ENCODE peak calls at places on chromosomes 13 and 19, in six cellular contexts. One of them, this sample, is unnamed.

GRCh38 chr13:77565635-77566034 is 30.1 kb downstream of the SCEL start:
- DNase-seq in fibroblast of mammary gland: peak
- DNase-seq in cardiac muscle cell: peak
- DNase-seq in ascending aorta: no peak
- DNase-seq in neural progenitor cell: peak
- DNase-seq in pancreas: no peak
- DNase-seq in this sample: no peak

GRCh38 chr19:38932425-38933179 is 1.9 kb downstream of the MRPS12 start:
- DNase-seq in cardiac muscle cell: peak
- DNase-seq in pancreas: peak
- DNase-seq in ascending aorta: no peak
- DNase-seq in fibroblast of mammary gland: peak
- DNase-seq in neural progenitor cell: peak
- DNase-seq in this sample: no peak

GRCh38 chr13:98143601-98144500 is 957 bp downstream of the FARP1 start:
- DNase-seq in fibroblast of mammary gland: peak
- DNase-seq in pancreas: peak
- DNase-seq in cardiac muscle cell: peak
- DNase-seq in neural progenitor cell: peak
- DNase-seq in ascending aorta: no peak
- DNase-seq in this sample: no peak

GRCh38 chr13:87855553-87855952 is 184.4 kb downstream of the SLITRK5 start:
- DNase-seq in ascending aorta: no peak
- DNase-seq in pancreas: no peak
- DNase-seq in cardiac muscle cell: no peak
- DNase-seq in neural progenitor cell: no peak
- DNase-seq in fibroblast of mammary gland: no peak
- DNase-seq in this sample: no peak

GRCh38 chr19:2867025-2867991 is at the start of gene ZNF556:
- DNase-seq in ascending aorta: no peak
- DNase-seq in fibroblast of mammary gland: peak
- DNase-seq in pancreas: no peak
- DNase-seq in cardiac muscle cell: no peak
- DNase-seq in neural progenitor cell: no peak
- DNase-seq in this sample: peak

GRCh38 chr19:13350072-13350471 is 156.2 kb downstream of the CACNA1A start:
- DNase-seq in cardiac muscle cell: no peak
- DNase-seq in neural progenitor cell: no peak
- DNase-seq in ascending aorta: no peak
- DNase-seq in fibroblast of mammary gland: no peak
- DNase-seq in pancreas: no peak
- DNase-seq in this sample: no peak

GRCh38 chr13:50801087-50801931 is 42.2 kb downstream of the DLEU7 start:
- DNase-seq in cardiac muscle cell: peak
- DNase-seq in neural progenitor cell: peak
- DNase-seq in pancreas: peak
- DNase-seq in fibroblast of mammary gland: peak
- DNase-seq in ascending aorta: no peak
- DNase-seq in this sample: peak

GRCh38 chr19:47086280-47086679 is 27.3 kb downstream of the ZC3H4 start:
- DNase-seq in neural progenitor cell: no peak
- DNase-seq in fibroblast of mammary gland: no peak
- DNase-seq in ascending aorta: no peak
- DNase-seq in pancreas: no peak
- DNase-seq in cardiac muscle cell: no peak
- DNase-seq in this sample: no peak

GRCh38 chr19:42280761-42281174 is 11.7 kb downstream of the CIC start:
- DNase-seq in pancreas: peak
- DNase-seq in fibroblast of mammary gland: peak
- DNase-seq in cardiac muscle cell: peak
- DNase-seq in neural progenitor cell: peak
- DNase-seq in ascending aorta: no peak
- DNase-seq in this sample: peak

GRCh38 chr13:98942485-98942884 is 35.4 kb downstream of the DOCK9 start:
- DNase-seq in ascending aorta: no peak
- DNase-seq in neural progenitor cell: no peak
- DNase-seq in fibroblast of mammary gland: no peak
- DNase-seq in cardiac muscle cell: no peak
- DNase-seq in pancreas: no peak
- DNase-seq in this sample: no peak

GRCh38 chr13:41581884-41582547 is 124.7 kb downstream of the RGCC start:
- DNase-seq in pancreas: no peak
- DNase-seq in ascending aorta: no peak
- DNase-seq in neural progenitor cell: no peak
- DNase-seq in cardiac muscle cell: no peak
- DNase-seq in fibroblast of mammary gland: peak
- DNase-seq in this sample: no peak

GRCh38 chr13:46521921-46522691 is 30.9 kb upstream of the LRCH1 start:
- DNase-seq in pancreas: no peak
- DNase-seq in ascending aorta: no peak
- DNase-seq in cardiac muscle cell: no peak
- DNase-seq in fibroblast of mammary gland: peak
- DNase-seq in neural progenitor cell: no peak
- DNase-seq in this sample: no peak

GRCh38 chr13:72920097-72920496 is 138.2 kb downstream of the PIBF1 start:
- DNase-seq in fibroblast of mammary gland: no peak
- DNase-seq in ascending aorta: peak
- DNase-seq in neural progenitor cell: no peak
- DNase-seq in cardiac muscle cell: no peak
- DNase-seq in pancreas: no peak
- DNase-seq in this sample: no peak

GRCh38 chr19:3981736-3982681 is 3.3 kb downstream of the EEF2 start:
- DNase-seq in fibroblast of mammary gland: no peak
- DNase-seq in neural progenitor cell: no peak
- DNase-seq in ascending aorta: no peak
- DNase-seq in pancreas: peak
- DNase-seq in cardiac muscle cell: no peak
- DNase-seq in this sample: no peak

GRCh38 chr19:50371914-50372475 is 4.3 kb upstream of the NR1H2 start:
- DNase-seq in pancreas: no peak
- DNase-seq in ascending aorta: no peak
- DNase-seq in neural progenitor cell: no peak
- DNase-seq in cardiac muscle cell: no peak
- DNase-seq in fibroblast of mammary gland: peak
- DNase-seq in this sample: no peak

GRCh38 chr13:99709134-99709533 is 207.9 kb downstream of the TM9SF2 start:
- DNase-seq in fibroblast of mammary gland: no peak
- DNase-seq in pancreas: no peak
- DNase-seq in neural progenitor cell: peak
- DNase-seq in ascending aorta: no peak
- DNase-seq in cardiac muscle cell: no peak
- DNase-seq in this sample: no peak

GRCh38 chr19:41334793-41335192 is 18.9 kb downstream of the TGFB1 start:
- DNase-seq in neural progenitor cell: no peak
- DNase-seq in pancreas: no peak
- DNase-seq in ascending aorta: no peak
- DNase-seq in fibroblast of mammary gland: no peak
- DNase-seq in cardiac muscle cell: no peak
- DNase-seq in this sample: no peak

GRCh38 chr19:16325161-16325527 is 518 bp downstream of the KLF2 start:
- DNase-seq in pancreas: no peak
- DNase-seq in fibroblast of mammary gland: no peak
- DNase-seq in ascending aorta: no peak
- DNase-seq in cardiac muscle cell: peak
- DNase-seq in neural progenitor cell: peak
- DNase-seq in this sample: no peak

GRCh38 chr13:79662882-79663281 is 181.9 kb downstream of the NDFIP2 start:
- DNase-seq in neural progenitor cell: no peak
- DNase-seq in fibroblast of mammary gland: no peak
- DNase-seq in ascending aorta: no peak
- DNase-seq in pancreas: peak
- DNase-seq in cardiac muscle cell: peak
- DNase-seq in this sample: peak

GRCh38 chr13:98533912-98534311 is 43.0 kb downstream of the STK24 start:
- DNase-seq in ascending aorta: no peak
- DNase-seq in pancreas: no peak
- DNase-seq in cardiac muscle cell: no peak
- DNase-seq in fibroblast of mammary gland: no peak
- DNase-seq in neural progenitor cell: no peak
- DNase-seq in this sample: peak

GRCh38 chr19:53898680-53899341 is 10.3 kb upstream of the CACNG7 start:
- DNase-seq in cardiac muscle cell: no peak
- DNase-seq in neural progenitor cell: peak
- DNase-seq in pancreas: no peak
- DNase-seq in fibroblast of mammary gland: no peak
- DNase-seq in ascending aorta: no peak
- DNase-seq in this sample: no peak
- H3K4me3 ChIP-seq in cardiac muscle cell: no peak
- H3K4me3 ChIP-seq in neural progenitor cell: peak
- H3K4me3 ChIP-seq in pancreas: no peak
- H3K4me3 ChIP-seq in fibroblast of mammary gland: no peak
- H3K4me3 ChIP-seq in ascending aorta: no peak
- H3K4me3 ChIP-seq in this sample: no peak

GRCh38 chr13:101474419-101474957 is 22.0 kb downstream of the ITGBL1 start:
- DNase-seq in cardiac muscle cell: peak
- DNase-seq in pancreas: no peak
- DNase-seq in fibroblast of mammary gland: peak
- DNase-seq in neural progenitor cell: peak
- DNase-seq in ascending aorta: no peak
- DNase-seq in this sample: no peak

GRCh38 chr13:101473458-101473857 is 21.0 kb downstream of the ITGBL1 start:
- DNase-seq in fibroblast of mammary gland: peak
- DNase-seq in cardiac muscle cell: no peak
- DNase-seq in pancreas: no peak
- DNase-seq in neural progenitor cell: no peak
- DNase-seq in ascending aorta: no peak
- DNase-seq in this sample: no peak

GRCh38 chr13:101481421-101481820 is 28.9 kb downstream of the ITGBL1 start:
- DNase-seq in pancreas: no peak
- DNase-seq in cardiac muscle cell: no peak
- DNase-seq in ascending aorta: no peak
- DNase-seq in neural progenitor cell: no peak
- DNase-seq in fibroblast of mammary gland: no peak
- DNase-seq in this sample: no peak

GRCh38 chr13:101475536-101475935 is 23.1 kb downstream of the ITGBL1 start:
- DNase-seq in pancreas: no peak
- DNase-seq in fibroblast of mammary gland: no peak
- DNase-seq in cardiac muscle cell: no peak
- DNase-seq in neural progenitor cell: no peak
- DNase-seq in ascending aorta: no peak
- DNase-seq in this sample: no peak
- H3K4me3 ChIP-seq in pancreas: no peak
- H3K4me3 ChIP-seq in fibroblast of mammary gland: no peak
- H3K4me3 ChIP-seq in cardiac muscle cell: no peak
- H3K4me3 ChIP-seq in neural progenitor cell: no peak
- H3K4me3 ChIP-seq in ascending aorta: no peak
- H3K4me3 ChIP-seq in this sample: no peak

GRCh38 chr19:33063356-33064116 is 1.2 kb downstream of the RHPN2 start:
- DNase-seq in pancreas: peak
- DNase-seq in fibroblast of mammary gland: peak
- DNase-seq in ascending aorta: no peak
- DNase-seq in cardiac muscle cell: peak
- DNase-seq in neural progenitor cell: peak
- DNase-seq in this sample: no peak

GRCh38 chr19:33064778-33065550 is at the start of gene RHPN2:
- DNase-seq in ascending aorta: no peak
- DNase-seq in neural progenitor cell: peak
- DNase-seq in cardiac muscle cell: peak
- DNase-seq in pancreas: peak
- DNase-seq in fibroblast of mammary gland: peak
- DNase-seq in this sample: no peak

GRCh38 chr19:33064117-33064777 is 441 bp downstream of the RHPN2 start:
- DNase-seq in pancreas: peak
- DNase-seq in fibroblast of mammary gland: no peak
- DNase-seq in cardiac muscle cell: peak
- DNase-seq in ascending aorta: no peak
- DNase-seq in neural progenitor cell: no peak
- DNase-seq in this sample: no peak

GRCh38 chr19:33066543-33066942 is 1.9 kb upstream of the RHPN2 start:
- DNase-seq in cardiac muscle cell: no peak
- DNase-seq in pancreas: no peak
- DNase-seq in neural progenitor cell: no peak
- DNase-seq in fibroblast of mammary gland: no peak
- DNase-seq in ascending aorta: no peak
- DNase-seq in this sample: no peak

GRCh38 chr19:33067121-33067520 is 2.4 kb upstream of the RHPN2 start:
- DNase-seq in pancreas: no peak
- DNase-seq in fibroblast of mammary gland: no peak
- DNase-seq in cardiac muscle cell: no peak
- DNase-seq in neural progenitor cell: no peak
- DNase-seq in ascending aorta: no peak
- DNase-seq in this sample: no peak
- H3K4me3 ChIP-seq in pancreas: no peak
- H3K4me3 ChIP-seq in fibroblast of mammary gland: no peak
- H3K4me3 ChIP-seq in cardiac muscle cell: no peak
- H3K4me3 ChIP-seq in neural progenitor cell: no peak
- H3K4me3 ChIP-seq in ascending aorta: no peak
- H3K4me3 ChIP-seq in this sample: no peak

GRCh38 chr13:102394158-102395053 is 7.4 kb downstream of the FGF14 start:
- DNase-seq in ascending aorta: peak
- DNase-seq in fibroblast of mammary gland: peak
- DNase-seq in pancreas: peak
- DNase-seq in neural progenitor cell: peak
- DNase-seq in cardiac muscle cell: peak
- DNase-seq in this sample: peak
- H3K4me3 ChIP-seq in ascending aorta: peak
- H3K4me3 ChIP-seq in fibroblast of mammary gland: peak
- H3K4me3 ChIP-seq in pancreas: peak
- H3K4me3 ChIP-seq in neural progenitor cell: peak
- H3K4me3 ChIP-seq in cardiac muscle cell: peak
- H3K4me3 ChIP-seq in this sample: peak